ENCODE peak calls at places on chromosomes 16 and 17, in eight cellular contexts. One of them, this sample, is unnamed.

GRCh38 chr17:7184091-7184488 is 4.9 kb upstream of the ASGR1 start:
- DNase-seq in nephron progenitor cell: no peak
- DNase-seq in heart right ventricle: no peak
- DNase-seq in endodermal cell: peak; percentile 36
- DNase-seq in NCI-H1092 treated with DMSO at 0.1 percent for 48 hours: peak; percentile 16
- DNase-seq in stimulated activated CD4-positive, alpha-beta T cell treated with anti-CD3 and anti-CD28 coated beads, Interleukin-2, amount 100 ng/mL, for 48 hours: no peak
- DNase-seq in activated CD4-positive, alpha-beta T cell treated with anti-CD3 and anti-CD28 coated beads for 48 hours: no peak
- DNase-seq in cardiac fibroblast: no peak
- DNase-seq in this sample: no peak

GRCh38 chr16:55323637-55324490 is at the start of gene IRX6:
- DNase-seq in nephron progenitor cell: peak; percentile 76
- DNase-seq in heart right ventricle: peak; percentile 71
- DNase-seq in endodermal cell: peak; percentile 98
- DNase-seq in NCI-H1092 treated with DMSO at 0.1 percent for 48 hours: peak; percentile 5
- DNase-seq in cardiac fibroblast: no peak
- DNase-seq in activated CD4-positive, alpha-beta T cell treated with anti-CD3 and anti-CD28 coated beads for 48 hours: no peak
- DNase-seq in stimulated activated CD4-positive, alpha-beta T cell treated with anti-CD3 and anti-CD28 coated beads, Interleukin-2, amount 100 ng/mL, for 48 hours: no peak
- DNase-seq in this sample: no peak

GRCh38 chr16:31504159-31504558 is 4.0 kb downstream of the RUSF1 start:
- DNase-seq in endodermal cell: no peak
- DNase-seq in activated CD4-positive, alpha-beta T cell treated with anti-CD3 and anti-CD28 coated beads for 48 hours: no peak
- DNase-seq in stimulated activated CD4-positive, alpha-beta T cell treated with anti-CD3 and anti-CD28 coated beads, Interleukin-2, amount 100 ng/mL, for 48 hours: no peak
- DNase-seq in cardiac fibroblast: no peak
- DNase-seq in NCI-H1092 treated with DMSO at 0.1 percent for 48 hours: no peak
- DNase-seq in heart right ventricle: no peak
- DNase-seq in nephron progenitor cell: no peak
- DNase-seq in this sample: no peak

GRCh38 chr16:46853713-46854443 is 22.9 kb upstream of the C16orf87 start:
- DNase-seq in cardiac fibroblast: peak; percentile 82
- DNase-seq in activated CD4-positive, alpha-beta T cell treated with anti-CD3 and anti-CD28 coated beads for 48 hours: peak; percentile 74
- DNase-seq in endodermal cell: peak; percentile 96
- DNase-seq in NCI-H1092 treated with DMSO at 0.1 percent for 48 hours: peak; percentile 62
- DNase-seq in heart right ventricle: peak; percentile 76
- DNase-seq in stimulated activated CD4-positive, alpha-beta T cell treated with anti-CD3 and anti-CD28 coated beads, Interleukin-2, amount 100 ng/mL, for 48 hours: peak; percentile 54
- DNase-seq in nephron progenitor cell: peak; percentile 75
- DNase-seq in this sample: peak; percentile 32

GRCh38 chr17:29176500-29177351 is 3.5 kb downstream of the MYO18A start:
- DNase-seq in endodermal cell: peak; percentile 91
- DNase-seq in heart right ventricle: no peak
- DNase-seq in nephron progenitor cell: peak; percentile 80
- DNase-seq in NCI-H1092 treated with DMSO at 0.1 percent for 48 hours: peak; percentile 66
- DNase-seq in cardiac fibroblast: peak; percentile 47
- DNase-seq in stimulated activated CD4-positive, alpha-beta T cell treated with anti-CD3 and anti-CD28 coated beads, Interleukin-2, amount 100 ng/mL, for 48 hours: peak; percentile 49
- DNase-seq in activated CD4-positive, alpha-beta T cell treated with anti-CD3 and anti-CD28 coated beads for 48 hours: peak; percentile 70
- DNase-seq in this sample: no peak

GRCh38 chr17:79645777-79646088 is 34.9 kb upstream of the RBFOX3 start:
- DNase-seq in stimulated activated CD4-positive, alpha-beta T cell treated with anti-CD3 and anti-CD28 coated beads, Interleukin-2, amount 100 ng/mL, for 48 hours: no peak
- DNase-seq in heart right ventricle: no peak
- DNase-seq in cardiac fibroblast: no peak
- DNase-seq in nephron progenitor cell: no peak
- DNase-seq in endodermal cell: peak; percentile 31
- DNase-seq in activated CD4-positive, alpha-beta T cell treated with anti-CD3 and anti-CD28 coated beads for 48 hours: no peak
- DNase-seq in NCI-H1092 treated with DMSO at 0.1 percent for 48 hours: no peak
- DNase-seq in this sample: no peak

GRCh38 chr17:65925606-65926307 is 266.2 kb downstream of the CEP112 start:
- DNase-seq in endodermal cell: no peak
- DNase-seq in nephron progenitor cell: no peak
- DNase-seq in heart right ventricle: peak; percentile 28
- DNase-seq in cardiac fibroblast: no peak
- DNase-seq in activated CD4-positive, alpha-beta T cell treated with anti-CD3 and anti-CD28 coated beads for 48 hours: no peak
- DNase-seq in NCI-H1092 treated with DMSO at 0.1 percent for 48 hours: no peak
- DNase-seq in stimulated activated CD4-positive, alpha-beta T cell treated with anti-CD3 and anti-CD28 coated beads, Interleukin-2, amount 100 ng/mL, for 48 hours: no peak
- DNase-seq in this sample: no peak

GRCh38 chr17:41906465-41907184 is 12.1 kb downstream of the ACLY start:
- DNase-seq in NCI-H1092 treated with DMSO at 0.1 percent for 48 hours: no peak
- DNase-seq in endodermal cell: no peak
- DNase-seq in stimulated activated CD4-positive, alpha-beta T cell treated with anti-CD3 and anti-CD28 coated beads, Interleukin-2, amount 100 ng/mL, for 48 hours: no peak
- DNase-seq in cardiac fibroblast: peak; percentile 31
- DNase-seq in nephron progenitor cell: no peak
- DNase-seq in heart right ventricle: no peak
- DNase-seq in activated CD4-positive, alpha-beta T cell treated with anti-CD3 and anti-CD28 coated beads for 48 hours: no peak
- DNase-seq in this sample: no peak

GRCh38 chr17:77706938-77707337 is 251.6 kb upstream of the TNRC6C start:
- DNase-seq in NCI-H1092 treated with DMSO at 0.1 percent for 48 hours: no peak
- DNase-seq in stimulated activated CD4-positive, alpha-beta T cell treated with anti-CD3 and anti-CD28 coated beads, Interleukin-2, amount 100 ng/mL, for 48 hours: no peak
- DNase-seq in activated CD4-positive, alpha-beta T cell treated with anti-CD3 and anti-CD28 coated beads for 48 hours: no peak
- DNase-seq in heart right ventricle: no peak
- DNase-seq in nephron progenitor cell: no peak
- DNase-seq in cardiac fibroblast: no peak
- DNase-seq in endodermal cell: peak; percentile 17
- DNase-seq in this sample: no peak

GRCh38 chr17:78559024-78559423 is 18.2 kb downstream of the DNAH17 start:
- DNase-seq in cardiac fibroblast: no peak
- DNase-seq in endodermal cell: no peak
- DNase-seq in activated CD4-positive, alpha-beta T cell treated with anti-CD3 and anti-CD28 coated beads for 48 hours: no peak
- DNase-seq in heart right ventricle: no peak
- DNase-seq in stimulated activated CD4-positive, alpha-beta T cell treated with anti-CD3 and anti-CD28 coated beads, Interleukin-2, amount 100 ng/mL, for 48 hours: no peak
- DNase-seq in NCI-H1092 treated with DMSO at 0.1 percent for 48 hours: no peak
- DNase-seq in nephron progenitor cell: no peak
- DNase-seq in this sample: no peak

GRCh38 chr16:57480127-57480753 is 6.1 kb downstream of the DOK4 start:
- DNase-seq in endodermal cell: peak; percentile 62
- DNase-seq in heart right ventricle: no peak
- DNase-seq in nephron progenitor cell: peak; percentile 33
- DNase-seq in NCI-H1092 treated with DMSO at 0.1 percent for 48 hours: no peak
- DNase-seq in activated CD4-positive, alpha-beta T cell treated with anti-CD3 and anti-CD28 coated beads for 48 hours: no peak
- DNase-seq in stimulated activated CD4-positive, alpha-beta T cell treated with anti-CD3 and anti-CD28 coated beads, Interleukin-2, amount 100 ng/mL, for 48 hours: no peak
- DNase-seq in cardiac fibroblast: peak; percentile 81
- DNase-seq in this sample: peak; percentile 15

GRCh38 chr17:57006040-57006439 is 28.1 kb downstream of the SCPEP1 start:
- DNase-seq in endodermal cell: no peak
- DNase-seq in NCI-H1092 treated with DMSO at 0.1 percent for 48 hours: no peak
- DNase-seq in stimulated activated CD4-positive, alpha-beta T cell treated with anti-CD3 and anti-CD28 coated beads, Interleukin-2, amount 100 ng/mL, for 48 hours: no peak
- DNase-seq in cardiac fibroblast: no peak
- DNase-seq in heart right ventricle: no peak
- DNase-seq in nephron progenitor cell: no peak
- DNase-seq in activated CD4-positive, alpha-beta T cell treated with anti-CD3 and anti-CD28 coated beads for 48 hours: no peak
- DNase-seq in this sample: no peak

GRCh38 chr16:48536600-48537200 is 73.3 kb downstream of the N4BP1 start:
- DNase-seq in nephron progenitor cell: no peak
- DNase-seq in heart right ventricle: no peak
- DNase-seq in endodermal cell: no peak
- DNase-seq in activated CD4-positive, alpha-beta T cell treated with anti-CD3 and anti-CD28 coated beads for 48 hours: no peak
- DNase-seq in cardiac fibroblast: peak; percentile 61
- DNase-seq in NCI-H1092 treated with DMSO at 0.1 percent for 48 hours: no peak
- DNase-seq in stimulated activated CD4-positive, alpha-beta T cell treated with anti-CD3 and anti-CD28 coated beads, Interleukin-2, amount 100 ng/mL, for 48 hours: no peak
- DNase-seq in this sample: no peak

GRCh38 chr17:58686980-58687379 is 4.9 kb downstream of the TEX14 start:
- DNase-seq in activated CD4-positive, alpha-beta T cell treated with anti-CD3 and anti-CD28 coated beads for 48 hours: no peak
- DNase-seq in stimulated activated CD4-positive, alpha-beta T cell treated with anti-CD3 and anti-CD28 coated beads, Interleukin-2, amount 100 ng/mL, for 48 hours: no peak
- DNase-seq in heart right ventricle: no peak
- DNase-seq in endodermal cell: no peak
- DNase-seq in nephron progenitor cell: no peak
- DNase-seq in NCI-H1092 treated with DMSO at 0.1 percent for 48 hours: no peak
- DNase-seq in cardiac fibroblast: no peak
- DNase-seq in this sample: no peak

GRCh38 chr16:84618428-84619102 is 687 bp upstream of the COTL1 start:
- DNase-seq in endodermal cell: peak; percentile 93
- DNase-seq in cardiac fibroblast: peak; percentile 94
- DNase-seq in nephron progenitor cell: no peak
- DNase-seq in heart right ventricle: no peak
- DNase-seq in stimulated activated CD4-positive, alpha-beta T cell treated with anti-CD3 and anti-CD28 coated beads, Interleukin-2, amount 100 ng/mL, for 48 hours: no peak
- DNase-seq in activated CD4-positive, alpha-beta T cell treated with anti-CD3 and anti-CD28 coated beads for 48 hours: no peak
- DNase-seq in NCI-H1092 treated with DMSO at 0.1 percent for 48 hours: no peak
- DNase-seq in this sample: peak; percentile 65

GRCh38 chr17:64024781-64025731 is 4.6 kb upstream of the ICAM2 start:
- DNase-seq in activated CD4-positive, alpha-beta T cell treated with anti-CD3 and anti-CD28 coated beads for 48 hours: peak; percentile 64
- DNase-seq in cardiac fibroblast: no peak
- DNase-seq in heart right ventricle: no peak
- DNase-seq in NCI-H1092 treated with DMSO at 0.1 percent for 48 hours: no peak
- DNase-seq in stimulated activated CD4-positive, alpha-beta T cell treated with anti-CD3 and anti-CD28 coated beads, Interleukin-2, amount 100 ng/mL, for 48 hours: peak; percentile 48
- DNase-seq in endodermal cell: peak; percentile 38
- DNase-seq in nephron progenitor cell: no peak
- DNase-seq in this sample: no peak

GRCh38 chr16:14284930-14285541 is 213.9 kb downstream of the MRTFB start:
- DNase-seq in stimulated activated CD4-positive, alpha-beta T cell treated with anti-CD3 and anti-CD28 coated beads, Interleukin-2, amount 100 ng/mL, for 48 hours: no peak
- DNase-seq in nephron progenitor cell: no peak
- DNase-seq in heart right ventricle: no peak
- DNase-seq in activated CD4-positive, alpha-beta T cell treated with anti-CD3 and anti-CD28 coated beads for 48 hours: no peak
- DNase-seq in endodermal cell: no peak
- DNase-seq in NCI-H1092 treated with DMSO at 0.1 percent for 48 hours: peak; percentile 77
- DNase-seq in cardiac fibroblast: peak; percentile 77
- DNase-seq in this sample: peak; percentile 31

This sample was measured in AG09319.